ENCODE peak calls at places on chromosome 21, in seven cellular contexts. S, X, P, B, G, T and N are unnamed samples.

GRCh38 chr21:14542638-14543037 is 3.5 kb downstream of the SAMSN1 start:
- DNase-seq in S (no peak), X (no peak), P (no peak), B (no peak), G (no peak), T (no peak), N (no peak)

GRCh38 chr21:44598031-44598430 is 2.4 kb upstream of the KRTAP10-7 start:
- DNase-seq in S (no peak), X (no peak), P (no peak), B (no peak), G (no peak), T (no peak), N (no peak)

GRCh38 chr21:28431527-28432200 is 561.0 kb downstream of the LTN1 start:
- DNase-seq in S (no peak), X (no peak), P (no peak), B (no peak), G (peak; percentile 18), T (no peak), N (no peak)

GRCh38 chr21:44485254-44485793 is 30.0 kb downstream of the LRRC3 start:
- DNase-seq in S (peak; percentile 33), X (peak; percentile 20), P (peak; percentile 83), B (no peak), G (no peak), T (no peak), N (peak; percentile 44)

GRCh38 chr21:28142692-28143091 is 850.0 kb downstream of the LTN1 start:
- DNase-seq in S (no peak), X (peak; percentile 74), P (no peak), B (no peak), G (peak; percentile 59), T (no peak), N (peak; percentile 67)

GRCh38 chr21:20419780-20420179 is 578.4 kb upstream of the NCAM2 start:
- DNase-seq in S (no peak), X (no peak), P (no peak), B (no peak), G (no peak), T (no peak), N (no peak)

GRCh38 chr21:39628380-39628779 is 15.6 kb downstream of the B3GALT5 start:
- DNase-seq in S (no peak), X (no peak), P (no peak), B (no peak), G (no peak), T (no peak), N (no peak)

GRCh38 chr21:43364851-43365424 is 62.0 kb downstream of the SIK1 start:
- DNase-seq in S (no peak), X (no peak), P (no peak), B (no peak), G (no peak), T (no peak), N (no peak)

GRCh38 chr21:34900376-34900775 is 148.7 kb downstream of the RUNX1 start:
- DNase-seq in S (no peak), X (no peak), P (no peak), B (no peak), G (no peak), T (no peak), N (peak; percentile 46)

GRCh38 chr21:17789085-17789484 is 30.1 kb downstream of the C21orf91 start:
- DNase-seq in S (no peak), X (no peak), P (no peak), B (peak; percentile 50), G (no peak), T (no peak), N (no peak)

GRCh38 chr21:23639726-23640125 is 1967.6 kb downstream of the MRPL39 start:
- DNase-seq in S (no peak), X (no peak), P (no peak), B (no peak), G (no peak), T (no peak), N (no peak)

GRCh38 chr21:16241500-16241963 is 511.8 kb downstream of the USP25 start:
- DNase-seq in S (no peak), X (peak; percentile 41), P (peak; percentile 62), B (no peak), G (peak; percentile 66), T (no peak), N (no peak)

GRCh38 chr21:43864806-43865470 is at the start of gene AGPAT3:
- DNase-seq in S (no peak), X (no peak), P (no peak), B (peak; percentile 66), G (no peak), T (no peak), N (peak; percentile 17)

GRCh38 chr21:41778974-41779600 is 12.2 kb upstream of the RIPK4 start:
- DNase-seq in S (peak; percentile 51), X (no peak), P (no peak), B (no peak), G (no peak), T (peak; percentile 22), N (no peak)
- H3K4me3 ChIP-seq in S (no peak overlapping the region), X (no peak overlapping the region), P (no peak overlapping the region), B (no peak overlapping the region), G (no peak overlapping the region), T (no peak overlapping the region), N (no peak overlapping the region)

GRCh38 chr21:45858180-45858579 is 123.4 kb upstream of the COL6A1 start:
- DNase-seq in S (no peak), X (no peak), P (no peak), B (no peak), G (no peak), T (no peak), N (no peak)
- TF ChIP-seq CTCF in S (no peak), X (no peak), P (no peak), B (no peak), G (no peak), T (no peak), N (no peak)

GRCh38 chr21:46096997-46097825 is 701 bp upstream of the COL6A2 start:
- DNase-seq in S (peak; percentile 17), X (no peak), P (no peak), B (no peak), G (no peak), T (peak; percentile 62), N (no peak)
- H3K4me3 ChIP-seq in S (peak overlapping the region; percentile 45), X (peak overlapping the region; percentile 70), P (peak overlapping the region; percentile 67), B (no peak overlapping the region), G (peak overlapping the region; percentile 78), T (peak overlapping the region; percentile 57), N (peak overlapping the region; percentile 74)

DNA sequence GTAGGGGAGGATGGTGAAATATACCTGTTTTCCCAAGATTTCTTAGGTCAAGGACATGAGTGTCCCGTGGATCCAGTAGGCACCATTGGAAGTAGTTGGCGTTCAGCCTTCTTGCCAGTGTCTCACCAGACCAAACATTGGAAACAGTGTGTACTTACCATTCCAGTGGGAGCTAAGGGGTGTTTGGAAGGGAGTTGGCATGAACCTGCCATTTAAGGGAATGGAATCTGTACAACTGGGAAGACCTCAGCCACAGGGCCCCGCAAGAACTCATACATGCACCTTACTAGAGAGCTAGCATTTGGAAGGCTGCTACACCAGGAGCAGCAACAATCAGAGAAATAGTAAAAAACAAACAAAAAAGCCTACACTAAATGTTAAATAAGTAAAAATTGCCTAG is 12.7 kb downstream of the ATP5PF start:
- DNase-seq in S (no peak), X (no peak), P (no peak), B (no peak), G (no peak), T (no peak), N (no peak)
- TF ChIP-seq CTCF in S (no peak), X (no peak), P (no peak), B (no peak), G (no peak), T (no peak), N (no peak)

DNA sequence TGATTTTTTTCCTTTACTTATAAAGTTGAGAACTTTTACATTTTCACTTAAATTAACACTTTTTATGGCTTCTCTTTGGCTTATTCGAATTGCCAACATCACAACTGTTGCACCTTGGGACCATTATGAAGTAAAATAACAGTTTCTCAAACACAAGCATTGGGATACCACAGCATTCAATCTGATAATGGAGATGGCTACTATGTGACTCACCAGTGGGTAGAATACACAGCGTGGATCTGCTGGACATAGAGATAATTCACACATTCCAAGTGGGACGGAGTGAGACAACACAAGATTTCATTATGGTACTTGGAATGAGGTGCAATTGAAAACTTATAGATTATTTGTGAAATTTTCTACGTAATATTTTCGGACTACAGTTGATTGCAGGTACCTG is 68.0 kb downstream of the ADAMTS1 start:
- DNase-seq in S (no peak), X (peak; percentile 36), P (no peak), B (no peak), G (no peak), T (no peak), N (no peak)
- H3K4me3 ChIP-seq in S (no peak overlapping the region), X (no peak overlapping the region), P (no peak overlapping the region), B (no peak overlapping the region), G (no peak overlapping the region), T (no peak overlapping the region), N (no peak overlapping the region)

GRCh38 chr21:41716756-41717155 is 50.1 kb downstream of the RIPK4 start:
- DNase-seq in S (no peak), X (no peak), P (no peak), B (no peak), G (no peak), T (no peak), N (no peak)
- TF ChIP-seq CTCF in S (no peak), X (no peak), P (no peak), B (no peak), G (no peak), T (no peak), N (no peak)

GRCh38 chr21:37371041-37371397 is 4.4 kb downstream of the DYRK1A start:
- DNase-seq in S (no peak), X (no peak), P (no peak), B (no peak), G (no peak), T (no peak), N (no peak)

GRCh38 chr21:37374026-37374425 is 7.5 kb downstream of the DYRK1A start:
- DNase-seq in S (no peak), X (peak; percentile 56), P (peak; percentile 49), B (no peak), G (peak; percentile 69), T (no peak), N (no peak)

GRCh38 chr21:37372127-37372731 is 5.7 kb downstream of the DYRK1A start:
- DNase-seq in S (no peak), X (no peak), P (no peak), B (no peak), G (no peak), T (no peak), N (no peak)

GRCh38 chr21:37375866-37376574 is 9.4 kb downstream of the DYRK1A start:
- DNase-seq in S (no peak), X (no peak), P (no peak), B (no peak), G (no peak), T (no peak), N (no peak)

DNA sequence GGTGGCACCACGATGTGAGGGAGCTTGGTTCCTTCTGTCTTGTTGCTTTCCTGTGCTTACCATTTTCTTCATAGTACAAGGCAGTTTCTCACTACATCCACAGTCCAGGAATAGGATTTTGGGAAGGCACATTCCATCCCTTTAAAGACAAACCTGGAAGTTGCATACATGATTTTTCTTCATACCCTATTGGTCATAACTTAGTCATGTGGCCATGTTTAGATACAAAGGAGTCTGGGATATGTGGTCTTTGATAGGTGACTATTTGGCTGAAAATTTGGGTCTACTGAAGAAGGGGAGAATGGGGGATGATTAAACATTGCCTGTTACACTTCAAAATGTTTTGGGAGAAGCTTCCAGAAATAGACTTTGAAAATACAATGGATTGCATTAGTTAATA is 7.0 kb downstream of the DYRK1A start:
- DNase-seq in S (no peak), X (no peak), P (no peak), B (no peak), G (peak; percentile 24), T (no peak), N (no peak)
- H3K4me3 ChIP-seq in S (no peak overlapping the region), X (no peak overlapping the region), P (no peak overlapping the region), B (no peak overlapping the region), G (no peak overlapping the region), T (no peak overlapping the region), N (no peak overlapping the region)

GRCh38 chr21:33078907-33079582 is 9.1 kb downstream of the OLIG1 start:
- DNase-seq in S (no peak), X (peak; percentile 42), P (peak; percentile 41), B (peak; percentile 98), G (peak; percentile 14), T (no peak), N (peak; percentile 41)
- TF ChIP-seq CTCF in S (no peak), X (no peak), P (no peak), B (peak; percentile 38), G (no peak), T (no peak), N (no peak)